ENCODE peak calls at places on chromosomes 12 and 14, in nine cellular contexts. One of them, this sample, is unnamed.

GRCh38 chr14:76955575-76956252 is 72.8 kb downstream of the IRF2BPL start:
- DNase-seq in heart left ventricle: peak; percentile 51
- DNase-seq in transverse colon: no peak
- DNase-seq in sigmoid colon: no peak
- DNase-seq in breast epithelium: no peak
- DNase-seq in upper lobe of left lung: no peak
- DNase-seq in IMR-90: peak; percentile 59
- DNase-seq in body of pancreas: peak; percentile 57
- DNase-seq in tibial nerve: no peak
- DNase-seq in this sample: peak; percentile 75

GRCh38 chr12:71070416-71071155 is 87.2 kb downstream of the TSPAN8 start:
- DNase-seq in upper lobe of left lung: no peak
- DNase-seq in body of pancreas: no peak
- DNase-seq in transverse colon: no peak
- DNase-seq in IMR-90: no peak
- DNase-seq in breast epithelium: no peak
- DNase-seq in sigmoid colon: no peak
- DNase-seq in tibial nerve: no peak
- DNase-seq in heart left ventricle: no peak
- DNase-seq in this sample: no peak

GRCh38 chr12:101793401-101793800 is 37.4 kb downstream of the GNPTAB start:
- DNase-seq in tibial nerve: no peak
- DNase-seq in transverse colon: no peak
- DNase-seq in breast epithelium: no peak
- DNase-seq in upper lobe of left lung: no peak
- DNase-seq in sigmoid colon: no peak
- DNase-seq in heart left ventricle: no peak
- DNase-seq in IMR-90: peak; percentile 76
- DNase-seq in body of pancreas: no peak
- DNase-seq in this sample: no peak

GRCh38 chr12:113227686-113228391 is 6.6 kb downstream of the TPCN1 start:
- DNase-seq in body of pancreas: no peak
- DNase-seq in transverse colon: no peak
- DNase-seq in heart left ventricle: no peak
- DNase-seq in tibial nerve: no peak
- DNase-seq in sigmoid colon: no peak
- DNase-seq in upper lobe of left lung: no peak
- DNase-seq in IMR-90: no peak
- DNase-seq in breast epithelium: no peak
- DNase-seq in this sample: no peak

GRCh38 chr12:18837025-18837424 is 99.1 kb downstream of the CAPZA3 start:
- DNase-seq in tibial nerve: no peak
- DNase-seq in upper lobe of left lung: no peak
- DNase-seq in body of pancreas: peak; percentile 51
- DNase-seq in breast epithelium: no peak
- DNase-seq in heart left ventricle: no peak
- DNase-seq in transverse colon: no peak
- DNase-seq in IMR-90: peak; percentile 49
- DNase-seq in sigmoid colon: peak; percentile 69
- DNase-seq in this sample: no peak

GRCh38 chr14:66315548-66315947 is 170.6 kb upstream of the CCDC196 start:
- DNase-seq in tibial nerve: no peak
- DNase-seq in breast epithelium: no peak
- DNase-seq in sigmoid colon: no peak
- DNase-seq in upper lobe of left lung: no peak
- DNase-seq in heart left ventricle: no peak
- DNase-seq in IMR-90: no peak
- DNase-seq in transverse colon: no peak
- DNase-seq in body of pancreas: no peak
- DNase-seq in this sample: no peak

GRCh38 chr12:49296034-49296835 is 1.3 kb downstream of the PRPH start:
- DNase-seq in tibial nerve: no peak
- DNase-seq in upper lobe of left lung: peak; percentile 91
- DNase-seq in transverse colon: peak; percentile 66
- DNase-seq in IMR-90: no peak
- DNase-seq in body of pancreas: peak; percentile 53
- DNase-seq in breast epithelium: no peak
- DNase-seq in sigmoid colon: peak; percentile 57
- DNase-seq in heart left ventricle: no peak
- DNase-seq in this sample: peak; percentile 52

GRCh38 chr14:86533834-86534233 is 1003.9 kb downstream of the FLRT2 start:
- DNase-seq in tibial nerve: no peak
- DNase-seq in transverse colon: no peak
- DNase-seq in IMR-90: no peak
- DNase-seq in breast epithelium: no peak
- DNase-seq in upper lobe of left lung: no peak
- DNase-seq in body of pancreas: no peak
- DNase-seq in sigmoid colon: no peak
- DNase-seq in heart left ventricle: no peak
- DNase-seq in this sample: no peak

GRCh38 chr12:77402726-77403125 is 337.4 kb upstream of the E2F7 start:
- DNase-seq in IMR-90: peak; percentile 3
- DNase-seq in transverse colon: no peak
- DNase-seq in upper lobe of left lung: no peak
- DNase-seq in breast epithelium: no peak
- DNase-seq in tibial nerve: no peak
- DNase-seq in sigmoid colon: no peak
- DNase-seq in body of pancreas: no peak
- DNase-seq in heart left ventricle: no peak
- DNase-seq in this sample: no peak

GRCh38 chr12:127383281-127383680 is 883.7 kb upstream of the TMEM132C start:
- DNase-seq in upper lobe of left lung: no peak
- DNase-seq in heart left ventricle: no peak
- DNase-seq in tibial nerve: no peak
- DNase-seq in breast epithelium: no peak
- DNase-seq in IMR-90: no peak
- DNase-seq in sigmoid colon: no peak
- DNase-seq in body of pancreas: no peak
- DNase-seq in transverse colon: no peak
- DNase-seq in this sample: no peak

GRCh38 chr12:53098354-53098981 is 1.0 kb downstream of the IGFBP6 start:
- DNase-seq in upper lobe of left lung: no peak
- DNase-seq in heart left ventricle: no peak
- DNase-seq in body of pancreas: no peak
- DNase-seq in breast epithelium: no peak
- DNase-seq in transverse colon: peak; percentile 22
- DNase-seq in sigmoid colon: peak; percentile 86
- DNase-seq in tibial nerve: no peak
- DNase-seq in IMR-90: peak; percentile 82
- DNase-seq in this sample: no peak

GRCh38 chr12:67434653-67435375 is 165.7 kb downstream of the CAND1 start:
- DNase-seq in body of pancreas: peak; percentile 21
- DNase-seq in tibial nerve: no peak
- DNase-seq in sigmoid colon: no peak
- DNase-seq in heart left ventricle: no peak
- DNase-seq in upper lobe of left lung: no peak
- DNase-seq in IMR-90: peak; percentile 99
- DNase-seq in transverse colon: no peak
- DNase-seq in breast epithelium: no peak
- DNase-seq in this sample: no peak

GRCh38 chr12:42281281-42281680 is 43.2 kb upstream of the YAF2 start:
- DNase-seq in upper lobe of left lung: no peak
- DNase-seq in heart left ventricle: no peak
- DNase-seq in body of pancreas: no peak
- DNase-seq in IMR-90: no peak
- DNase-seq in tibial nerve: no peak
- DNase-seq in transverse colon: no peak
- DNase-seq in breast epithelium: no peak
- DNase-seq in sigmoid colon: no peak
- DNase-seq in this sample: no peak

GRCh38 chr12:80690090-80690489 is 17.3 kb upstream of the MYF6 start:
- DNase-seq in IMR-90: no peak
- DNase-seq in heart left ventricle: no peak
- DNase-seq in tibial nerve: no peak
- DNase-seq in upper lobe of left lung: no peak
- DNase-seq in body of pancreas: no peak
- DNase-seq in sigmoid colon: no peak
- DNase-seq in breast epithelium: no peak
- DNase-seq in transverse colon: no peak
- DNase-seq in this sample: no peak

GRCh38 chr14:29220077-29220476 is 453.5 kb downstream of the FOXG1 start:
- DNase-seq in sigmoid colon: no peak
- DNase-seq in upper lobe of left lung: no peak
- DNase-seq in IMR-90: no peak
- DNase-seq in tibial nerve: no peak
- DNase-seq in heart left ventricle: no peak
- DNase-seq in body of pancreas: no peak
- DNase-seq in transverse colon: no peak
- DNase-seq in breast epithelium: no peak
- DNase-seq in this sample: no peak

GRCh38 chr12:90280564-90281058 is 572.0 kb upstream of the ATP2B1 start:
- DNase-seq in breast epithelium: no peak
- DNase-seq in IMR-90: no peak
- DNase-seq in upper lobe of left lung: no peak
- DNase-seq in sigmoid colon: no peak
- DNase-seq in tibial nerve: no peak
- DNase-seq in transverse colon: no peak
- DNase-seq in heart left ventricle: no peak
- DNase-seq in body of pancreas: no peak
- DNase-seq in this sample: no peak

GRCh38 chr12:98516184-98516873 is 939 bp downstream of the TMPO start:
- DNase-seq in sigmoid colon: peak; percentile 81
- DNase-seq in breast epithelium: peak; percentile 45
- DNase-seq in upper lobe of left lung: no peak
- DNase-seq in heart left ventricle: peak; percentile 76
- DNase-seq in body of pancreas: peak; percentile 83
- DNase-seq in tibial nerve: peak; percentile 33
- DNase-seq in transverse colon: peak; percentile 82
- DNase-seq in IMR-90: peak; percentile 81
- DNase-seq in this sample: peak; percentile 78

GRCh38 chr14:22265319-22266140 is 323.5 kb downstream of the DAD1 start:
- DNase-seq in tibial nerve: no peak
- DNase-seq in body of pancreas: no peak
- DNase-seq in heart left ventricle: no peak
- DNase-seq in sigmoid colon: no peak
- DNase-seq in IMR-90: peak; percentile 39
- DNase-seq in breast epithelium: no peak
- DNase-seq in upper lobe of left lung: no peak
- DNase-seq in transverse colon: no peak
- DNase-seq in this sample: peak; percentile 16

GRCh38 chr14:73258845-73259611 is 21.7 kb downstream of the PAPLN start:
- DNase-seq in upper lobe of left lung: peak; percentile 69
- DNase-seq in transverse colon: no peak
- DNase-seq in tibial nerve: no peak
- DNase-seq in body of pancreas: no peak
- DNase-seq in breast epithelium: no peak
- DNase-seq in IMR-90: no peak
- DNase-seq in sigmoid colon: no peak
- DNase-seq in heart left ventricle: no peak
- DNase-seq in this sample: peak; percentile 7

GRCh38 chr12:71584356-71584755 is 79.3 kb downstream of the ZFC3H1 start:
- DNase-seq in body of pancreas: no peak
- DNase-seq in transverse colon: no peak
- DNase-seq in sigmoid colon: no peak
- DNase-seq in upper lobe of left lung: no peak
- DNase-seq in IMR-90: no peak
- DNase-seq in tibial nerve: no peak
- DNase-seq in breast epithelium: no peak
- DNase-seq in heart left ventricle: no peak
- DNase-seq in this sample: no peak

GRCh38 chr12:102955926-102956737 is 1.3 kb upstream of the ASCL1 start:
- DNase-seq in body of pancreas: no peak
- DNase-seq in IMR-90: no peak
- DNase-seq in upper lobe of left lung: peak; percentile 81
- DNase-seq in breast epithelium: no peak
- DNase-seq in tibial nerve: no peak
- DNase-seq in heart left ventricle: no peak
- DNase-seq in sigmoid colon: no peak
- DNase-seq in transverse colon: no peak
- DNase-seq in this sample: no peak

DNA sequence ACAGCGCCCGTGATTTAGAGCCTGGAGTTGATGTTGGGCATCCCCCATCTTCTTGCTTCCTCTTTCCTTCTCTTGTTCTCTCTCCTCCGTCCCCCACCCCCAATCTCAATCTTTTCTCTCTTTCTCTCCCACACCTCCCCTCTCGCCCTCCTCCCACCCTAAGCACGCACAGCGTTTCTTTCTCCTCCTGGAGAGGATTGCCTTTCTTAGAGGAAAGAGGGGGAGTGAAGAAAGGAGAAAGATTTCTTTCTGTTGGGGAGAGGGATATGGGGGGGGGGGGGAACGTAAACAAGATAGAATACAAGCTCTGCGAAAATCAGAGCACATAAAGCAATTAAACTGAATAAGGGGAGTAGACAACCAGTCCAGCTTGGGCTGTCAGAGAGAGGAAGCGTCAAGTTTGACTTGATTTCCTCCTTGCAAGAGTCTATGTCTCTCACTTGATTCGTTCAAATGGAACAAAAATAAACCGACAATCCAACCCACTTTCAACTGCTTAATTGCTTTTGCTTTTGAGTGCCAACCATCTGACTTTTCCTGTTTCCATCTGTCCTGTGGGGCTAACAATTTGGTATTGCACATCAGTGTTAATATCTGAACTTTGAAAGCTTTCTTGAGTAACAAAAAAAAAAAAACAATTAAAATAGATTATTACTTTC is 852 bp downstream of the SYT1 start:
- DNase-seq in transverse colon: no peak
- DNase-seq in upper lobe of left lung: no peak
- DNase-seq in breast epithelium: no peak
- DNase-seq in tibial nerve: no peak
- DNase-seq in sigmoid colon: no peak
- DNase-seq in IMR-90: no peak
- DNase-seq in heart left ventricle: no peak
- DNase-seq in body of pancreas: no peak
- DNase-seq in this sample: no peak
- TF ChIP-seq POLR2A in transverse colon: no peak
- TF ChIP-seq POLR2A in upper lobe of left lung: no peak
- TF ChIP-seq POLR2A in breast epithelium: no peak
- TF ChIP-seq POLR2A in tibial nerve: no peak
- TF ChIP-seq POLR2A in sigmoid colon: no peak
- TF ChIP-seq POLR2A in IMR-90: no peak
- TF ChIP-seq POLR2A in heart left ventricle: no peak
- TF ChIP-seq POLR2A in body of pancreas: no peak
- TF ChIP-seq POLR2A in this sample: no peak

GRCh38 chr14:104657563-104658324 is 31.7 kb upstream of the INF2 start:
- DNase-seq in sigmoid colon: no peak
- DNase-seq in breast epithelium: no peak
- DNase-seq in transverse colon: no peak
- DNase-seq in heart left ventricle: no peak
- DNase-seq in tibial nerve: no peak
- DNase-seq in body of pancreas: peak; percentile 87
- DNase-seq in upper lobe of left lung: no peak
- DNase-seq in IMR-90: no peak
- DNase-seq in this sample: no peak
- H3K4me1 ChIP-seq in sigmoid colon: no peaks in the 10 kb centered on the region
- H3K4me1 ChIP-seq in breast epithelium: no peaks in the 10 kb centered on the region
- H3K4me1 ChIP-seq in transverse colon: no peaks in the 10 kb centered on the region
- H3K4me1 ChIP-seq in heart left ventricle: peaks cover 24% of the 10 kb centered on the region
- H3K4me1 ChIP-seq in tibial nerve: peaks cover 11% of the 10 kb centered on the region
- H3K4me1 ChIP-seq in body of pancreas: peaks cover 13% of the 10 kb centered on the region
- H3K4me1 ChIP-seq in upper lobe of left lung: peaks cover 7% of the 10 kb centered on the region
- H3K4me1 ChIP-seq in IMR-90: no peaks in the 10 kb centered on the region
- H3K4me1 ChIP-seq in this sample: no peaks in the 10 kb centered on the region

GRCh38 chr12:104833756-104834155 is 124.3 kb downstream of the SLC41A2 start:
- DNase-seq in tibial nerve: no peak
- DNase-seq in sigmoid colon: no peak
- DNase-seq in IMR-90: no peak
- DNase-seq in heart left ventricle: no peak
- DNase-seq in breast epithelium: no peak
- DNase-seq in body of pancreas: no peak
- DNase-seq in transverse colon: no peak
- DNase-seq in upper lobe of left lung: no peak
- DNase-seq in this sample: no peak
- H3K27ac ChIP-seq in tibial nerve: no peak overlapping the region
- H3K27ac ChIP-seq in sigmoid colon: no peak overlapping the region
- H3K27ac ChIP-seq in IMR-90: no peak overlapping the region
- H3K27ac ChIP-seq in heart left ventricle: no peak overlapping the region
- H3K27ac ChIP-seq in breast epithelium: no peak overlapping the region
- H3K27ac ChIP-seq in body of pancreas: no peak overlapping the region
- H3K27ac ChIP-seq in transverse colon: no peak overlapping the region
- H3K27ac ChIP-seq in upper lobe of left lung: no peak overlapping the region
- H3K27ac ChIP-seq in this sample: no peak overlapping the region

GRCh38 chr12:6867407-6868210 is at the start of gene TPI1:
- DNase-seq in sigmoid colon: peak; percentile 96
- DNase-seq in heart left ventricle: peak; percentile 89
- DNase-seq in upper lobe of left lung: peak; percentile 96
- DNase-seq in body of pancreas: peak; percentile 87
- DNase-seq in transverse colon: peak; percentile 90
- DNase-seq in IMR-90: peak; percentile 74
- DNase-seq in breast epithelium: peak; percentile 68
- DNase-seq in tibial nerve: peak; percentile 74
- DNase-seq in this sample: peak; percentile 84
- TF ChIP-seq POLR2A in sigmoid colon: peak; percentile 98
- TF ChIP-seq POLR2A in heart left ventricle: peak; percentile 80
- TF ChIP-seq POLR2A in upper lobe of left lung: peak; percentile 99
- TF ChIP-seq POLR2A in body of pancreas: peak; percentile 99
- TF ChIP-seq POLR2A in transverse colon: peak; percentile 100
- TF ChIP-seq POLR2A in IMR-90: peak; percentile 99
- TF ChIP-seq POLR2A in breast epithelium: peak; percentile 94
- TF ChIP-seq POLR2A in tibial nerve: peak; percentile 96
- TF ChIP-seq POLR2A in this sample: peak; percentile 98

This sample was measured in adrenal gland.